ENCODE peak calls at places on chromosomes 2 and 18, in ten cellular contexts. E, U, T, Q, F, X, C, Z, G and B are unnamed samples. For H3K4me1, the result is how much of the 10 kb centered on the place peaks cover.

GRCh38 chr2:198662916-198663315 is 794.8 kb downstream of the SATB2 start:
- DNase-seq in E (no peak), U (no peak), T (no peak), Q (no peak), F (no peak), X (no peak), C (no peak), Z (no peak), G (no peak), B (no peak)

GRCh38 chr2:230717595-230717994 is 5.0 kb downstream of the CAB39 start:
- DNase-seq in E (no peak), U (no peak), T (no peak), Q (no peak), F (no peak), X (peak), C (no peak), Z (no peak), G (no peak), B (no peak)

GRCh38 chr2:143087033-143087432 is 42.2 kb upstream of the ARHGAP15 start:
- DNase-seq in E (no peak), U (no peak), T (no peak), Q (no peak), F (no peak), X (no peak), C (no peak), Z (no peak), G (no peak), B (no peak)

GRCh38 chr18:58288922-58289797 is 245.1 kb downstream of the NEDD4L start:
- DNase-seq in E (no peak), U (no peak), T (no peak), Q (no peak), F (no peak), X (no peak), C (no peak), Z (no peak), G (no peak), B (no peak)

GRCh38 chr2:203404996-203405395 is 76.8 kb downstream of the ABI2 start:
- DNase-seq in E (no peak), U (no peak), T (no peak), Q (no peak), F (no peak), X (no peak), C (no peak), Z (no peak), G (no peak), B (no peak)

GRCh38 chr2:134461511-134461910 is 207.6 kb downstream of the MGAT5 start:
- DNase-seq in E (no peak), U (no peak), T (no peak), Q (no peak), F (no peak), X (no peak), C (no peak), Z (no peak), G (no peak), B (no peak)

GRCh38 chr2:119678021-119678656 is 862 bp upstream of the TMEM177 start:
- DNase-seq in E (no peak), U (no peak), T (peak), Q (peak), F (no peak), X (no peak), C (no peak), Z (no peak), G (peak), B (no peak)

GRCh38 chr2:106108351-106108750 is 85.8 kb downstream of the UXS1 start:
- DNase-seq in E (no peak), U (no peak), T (no peak), Q (no peak), F (peak), X (no peak), C (no peak), Z (no peak), G (no peak), B (no peak)

GRCh38 chr18:76416935-76417334 is 78.1 kb downstream of the ZNF516 start:
- DNase-seq in E (no peak), U (no peak), T (no peak), Q (no peak), F (no peak), X (no peak), C (no peak), Z (no peak), G (no peak), B (peak)

GRCh38 chr2:26989156-26989555 is 18.7 kb downstream of the MAPRE3 start:
- DNase-seq in E (no peak), U (no peak), T (no peak), Q (no peak), F (no peak), X (no peak), C (no peak), Z (no peak), G (no peak), B (no peak)

GRCh38 chr2:74843371-74844298 is 9.7 kb downstream of the HK2 start:
- DNase-seq in E (no peak), U (no peak), T (peak), Q (no peak), F (no peak), X (no peak), C (no peak), Z (no peak), G (no peak), B (peak)
- H3K4me1 ChIP-seq in E (under half), U (half or more), T (under half), Q (half or more), F (under half), X (under half), C (under half), Z (under half), G (half or more), B (under half)

GRCh38 chr2:239806276-239806675 is 218.9 kb downstream of the NDUFA10 start:
- DNase-seq in E (peak), U (no peak), T (no peak), Q (no peak), F (no peak), X (no peak), C (no peak), Z (no peak), G (no peak), B (no peak)

GRCh38 chr2:239805414-239805813 is 219.7 kb downstream of the NDUFA10 start:
- DNase-seq in E (peak), U (no peak), T (no peak), Q (no peak), F (no peak), X (no peak), C (no peak), Z (no peak), G (no peak), B (peak)

GRCh38 chr2:239804161-239805042 is 220.7 kb downstream of the NDUFA10 start:
- DNase-seq in E (peak), U (no peak), T (no peak), Q (no peak), F (no peak), X (no peak), C (no peak), Z (no peak), G (no peak), B (no peak)

GRCh38 chr2:239803764-239804111 is 221.4 kb downstream of the NDUFA10 start:
- DNase-seq in E (no peak), U (no peak), T (no peak), Q (no peak), F (no peak), X (no peak), C (no peak), Z (no peak), G (no peak), B (peak)

GRCh38 chr2:239805043-239805329 is 220.2 kb downstream of the NDUFA10 start:
- DNase-seq in E (no peak), U (no peak), T (no peak), Q (no peak), F (no peak), X (no peak), C (no peak), Z (no peak), G (no peak), B (peak)
- H3K4me3 ChIP-seq in E (no peak), U (no peak), T (no peak), Q (no peak), F (no peak), X (no peak), C (no peak), Z (no peak), G (no peak), B (no peak)

GRCh38 chr18:3248670-3249359 is 1.2 kb downstream of the MYL12A start:
- DNase-seq in E (no peak), U (peak), T (peak), Q (no peak), F (peak), X (no peak), C (no peak), Z (no peak), G (no peak), B (no peak)

GRCh38 chr18:3245853-3246635 is 1.6 kb upstream of the MYL12A start:
- DNase-seq in E (peak), U (peak), T (peak), Q (peak), F (peak), X (peak), C (peak), Z (peak), G (peak), B (peak)

GRCh38 chr18:3248062-3248669 is 565 bp downstream of the MYL12A start:
- DNase-seq in E (no peak), U (peak), T (peak), Q (no peak), F (no peak), X (peak), C (no peak), Z (no peak), G (no peak), B (no peak)

GRCh38 chr18:3246636-3247242 is 862 bp upstream of the MYL12A start:
- DNase-seq in E (peak), U (peak), T (peak), Q (no peak), F (no peak), X (no peak), C (no peak), Z (peak), G (no peak), B (peak)

DNA sequence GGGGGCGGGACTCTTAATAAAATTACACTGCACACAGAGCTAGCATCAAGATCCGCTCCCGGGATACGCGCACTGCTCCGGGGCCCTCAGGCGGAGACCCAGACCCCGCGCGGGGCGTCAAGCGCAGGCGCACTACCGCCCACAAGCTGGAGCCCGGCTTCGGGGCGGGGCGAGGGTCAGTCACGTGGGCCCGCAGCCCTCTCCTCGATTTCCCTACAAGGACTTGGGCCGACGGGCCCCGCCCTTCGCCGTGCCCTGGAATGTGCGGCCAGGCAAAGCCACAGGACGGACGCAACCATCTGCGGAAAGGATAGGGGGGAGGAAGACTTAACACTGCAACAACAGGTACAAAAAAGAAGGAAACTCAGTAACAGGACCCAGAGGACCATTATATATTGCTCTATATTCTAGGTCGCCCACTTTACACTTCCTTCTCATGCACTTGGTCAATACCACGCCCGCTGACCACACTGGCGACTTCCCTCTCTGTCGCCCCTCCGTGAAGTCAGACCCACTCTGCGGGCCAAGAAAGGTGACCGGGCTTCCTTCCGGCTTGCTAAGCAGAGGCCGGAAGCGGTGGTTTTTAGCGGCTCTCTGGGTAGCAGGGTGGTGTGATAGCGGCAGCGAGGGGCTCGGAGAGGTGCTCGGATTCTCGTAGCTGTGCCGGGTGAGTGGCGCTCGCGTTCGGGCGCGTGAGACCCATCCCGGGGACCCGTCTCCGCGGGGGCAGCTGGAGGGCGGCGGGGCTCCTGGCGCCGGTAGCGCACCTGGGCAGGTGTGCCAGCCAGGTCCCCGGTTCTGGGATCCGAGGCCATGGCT is at the start of gene MYL12A:
- DNase-seq in E (peak), U (peak), T (peak), Q (peak), F (peak), X (peak), C (peak), Z (peak), G (peak), B (peak)
- H3K4me1 ChIP-seq in E (under half), U (half or more), T (half or more), Q (under half), F (under half), X (under half), C (half or more), Z (half or more), G (under half), B (under half)

GRCh38 chr2:61534926-61535325 is 3.2 kb downstream of the XPO1 start:
- DNase-seq in E (no peak), U (no peak), T (no peak), Q (no peak), F (no peak), X (no peak), C (no peak), Z (no peak), G (no peak), B (no peak)
- H3K4me3 ChIP-seq in E (peak), U (peak), T (no peak), Q (peak), F (peak), X (peak), C (no peak), Z (peak), G (no peak), B (peak)

DNA sequence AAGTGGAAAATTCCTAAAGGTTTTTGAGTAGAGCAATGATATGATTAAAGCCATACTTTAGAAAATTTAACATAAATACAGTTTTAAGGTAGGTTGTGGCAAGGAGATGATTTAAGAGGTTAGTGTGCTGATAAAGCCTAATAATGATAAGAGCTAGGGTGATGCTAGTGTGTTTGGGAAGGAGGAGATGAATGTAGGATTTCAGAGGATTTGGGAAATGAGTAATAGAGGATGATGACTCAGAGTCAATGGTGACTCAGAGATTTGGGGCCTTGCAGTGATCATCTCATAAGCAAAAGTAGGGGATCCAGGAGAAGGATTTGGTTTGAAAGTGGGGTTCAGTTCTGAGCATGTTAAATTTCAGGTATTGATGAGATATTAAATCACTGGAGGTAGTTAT is 23.3 kb downstream of the STAMBP start:
- DNase-seq in E (no peak), U (no peak), T (no peak), Q (no peak), F (peak), X (no peak), C (no peak), Z (no peak), G (no peak), B (no peak)
- H3K4me1 ChIP-seq in E (under half), U (under half), T (under half), Q (under half), F (under half), X (under half), C (under half), Z (under half), G (under half), B (under half)

DNA sequence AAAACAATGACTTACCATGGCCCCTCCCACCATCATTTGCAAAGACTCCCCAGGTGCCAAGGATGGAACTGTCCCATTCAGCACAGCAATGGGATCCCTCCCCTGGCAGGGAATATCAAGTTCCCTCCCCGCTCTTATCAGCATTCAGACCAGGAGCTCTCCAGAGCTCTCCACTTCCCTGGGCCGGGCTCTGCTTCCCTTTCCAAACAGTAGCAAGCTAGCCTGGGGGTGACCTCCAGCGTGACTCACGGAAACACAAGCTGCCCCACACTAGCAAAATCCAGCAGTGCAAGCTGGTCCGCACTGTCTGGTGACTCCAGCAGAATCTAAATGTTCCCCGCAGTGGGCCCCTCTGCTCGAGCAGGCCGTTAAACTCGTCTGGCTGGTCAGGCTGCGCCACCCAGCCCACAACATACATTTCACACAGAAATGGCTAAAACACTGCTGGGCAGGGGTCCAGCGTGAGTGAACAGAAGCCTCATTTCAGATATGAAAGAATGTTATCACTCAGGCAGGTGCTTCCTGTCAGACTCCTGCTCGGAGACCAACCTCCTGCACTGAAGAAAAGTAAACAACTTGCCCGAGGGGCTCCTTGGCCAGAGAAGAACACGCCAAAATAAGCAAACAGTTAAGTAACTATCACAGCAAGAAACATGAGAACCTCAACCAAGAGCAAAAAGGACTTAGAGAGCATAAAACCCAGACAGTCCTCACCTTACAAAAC is 33.9 kb downstream of the STAT1 start:
- DNase-seq in E (peak), U (peak), T (peak), Q (no peak), F (no peak), X (no peak), C (no peak), Z (peak), G (peak), B (no peak)
- H3K4me3 ChIP-seq in E (no peak), U (no peak), T (no peak), Q (no peak), F (no peak), X (no peak), C (no peak), Z (peak), G (no peak), B (no peak)

GRCh38 chr2:155412599-155412998 is 714.1 kb downstream of the KCNJ3 start:
- DNase-seq in E (no peak), U (no peak), T (no peak), Q (no peak), F (no peak), X (no peak), C (no peak), Z (no peak), G (no peak), B (no peak)
- H3K4me1 ChIP-seq in E (under half), U (under half), T (under half), Q (under half), F (under half), X (under half), C (under half), Z (under half), G (under half), B (under half)

DNA sequence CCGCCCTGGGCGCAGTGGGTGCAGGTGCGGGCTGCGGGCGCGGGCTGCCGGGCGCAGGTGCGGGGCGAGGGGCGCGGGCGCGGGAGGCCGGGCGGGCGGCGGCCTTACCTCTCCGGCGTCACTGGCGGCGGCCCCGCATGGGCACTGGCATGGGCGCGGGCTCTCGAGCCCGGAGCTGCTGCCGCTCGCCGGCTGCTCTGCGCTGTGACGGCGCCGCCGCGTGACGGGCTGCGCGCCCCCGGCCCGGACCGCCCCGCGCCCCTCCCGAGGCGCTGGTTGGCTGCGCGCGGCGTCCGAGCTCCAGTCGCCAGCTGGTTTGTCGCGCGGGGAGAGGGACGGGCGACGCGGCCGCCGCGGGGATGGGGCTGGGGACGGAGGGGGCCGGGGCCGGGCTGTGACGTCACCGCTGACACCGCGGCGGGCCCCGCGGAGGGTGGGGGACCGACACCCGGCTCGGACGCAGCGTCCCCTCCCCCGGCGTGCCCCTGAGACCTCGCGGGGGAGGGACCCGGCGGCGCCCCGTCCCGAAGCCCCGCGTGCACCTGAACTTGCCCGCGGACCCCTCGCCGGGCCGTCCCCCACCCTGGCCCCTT is at the start of gene KIF1A:
- DNase-seq in E (no peak), U (no peak), T (peak), Q (no peak), F (no peak), X (peak), C (no peak), Z (peak), G (no peak), B (no peak)
- H3K4me3 ChIP-seq in E (peak), U (peak), T (peak), Q (no peak), F (peak), X (peak), C (peak), Z (peak), G (no peak), B (peak)